ENCODE peak calls at places on chromosomes 7 and 10, in six cellular contexts. D, C, T, J, F and L are unnamed samples.

GRCh38 chr10:80536361-80536835 is 1.3 kb upstream of the SH2D4B start:
- DNase-seq in J (no peak), D (no peak), C (no peak), F (no peak), T (no peak), L (no peak)

GRCh38 chr10:101014230-101014884 is 14.7 kb downstream of the LZTS2 start:
- DNase-seq in F (peak; percentile 77), J (peak; percentile 90), C (peak; percentile 73), D (peak; percentile 85), T (peak; percentile 91), L (peak; percentile 88)

GRCh38 chr10:113930482-113931057 is 76.1 kb downstream of the NHLRC2 start:
- DNase-seq in T (no peak), F (no peak), C (no peak), J (no peak), D (no peak), L (no peak)

GRCh38 chr7:94559972-94560371 is 50.4 kb downstream of the CASD1 start:
- DNase-seq in C (no peak), J (no peak), F (no peak), T (no peak), D (no peak), L (no peak)

GRCh38 chr10:18400201-18400910 is 251.0 kb downstream of the NSUN6 start:
- DNase-seq in C (no peak), D (peak; percentile 64), F (peak; percentile 44), T (peak; percentile 18), J (no peak), L (no peak)

GRCh38 chr10:77348711-77349110 is 288.9 kb downstream of the KCNMA1 start:
- DNase-seq in F (no peak), J (no peak), C (no peak), T (no peak), D (no peak), L (no peak)

GRCh38 chr7:74051193-74051592 is 23.2 kb downstream of the ELN start:
- DNase-seq in D (no peak), J (no peak), F (no peak), T (no peak), C (peak; percentile 58), L (no peak)

GRCh38 chr7:81213394-81213793 is 294.5 kb upstream of the SEMA3C start:
- DNase-seq in T (no peak), J (no peak), C (no peak), F (no peak), D (no peak), L (no peak)

GRCh38 chr7:130384371-130384801 is 4.1 kb downstream of the CPA1 start:
- DNase-seq in C (no peak), F (no peak), D (no peak), T (no peak), J (no peak), L (no peak)

GRCh38 chr10:117405730-117406129 is 30.5 kb upstream of the PDZD8 start:
- DNase-seq in D (no peak), J (no peak), C (no peak), F (no peak), T (no peak), L (no peak)

GRCh38 chr7:83130623-83131545 is 31.8 kb downstream of the PCLO start:
- DNase-seq in F (no peak), T (no peak), J (no peak), D (no peak), C (no peak), L (no peak)

GRCh38 chr10:110509560-110509959 is 11.9 kb downstream of the DUSP5 start:
- DNase-seq in C (no peak), T (no peak), F (no peak), D (no peak), J (no peak), L (no peak)

GRCh38 chr10:117980216-117980615 is 66.5 kb downstream of the RAB11FIP2 start:
- DNase-seq in C (peak; percentile 4), T (no peak), D (no peak), F (no peak), J (no peak), L (no peak)

GRCh38 chr7:51067757-51068156 is 248.9 kb downstream of the COBL start:
- DNase-seq in F (peak; percentile 83), D (peak; percentile 59), C (peak; percentile 85), T (peak; percentile 83), J (peak; percentile 73), L (no peak)

GRCh38 chr10:107168739-107169138 is 4.2 kb upstream of the SORCS1 start:
- DNase-seq in J (no peak), T (no peak), C (no peak), D (no peak), F (no peak), L (no peak)

GRCh38 chr10:18886102-18886501 is 162.5 kb upstream of the MALRD1 start:
- DNase-seq in C (no peak), T (no peak), J (no peak), D (peak; percentile 43), F (no peak), L (no peak)

GRCh38 chr7:131279044-131279443 is 48.6 kb upstream of the MKLN1 start:
- DNase-seq in T (no peak), C (no peak), J (no peak), D (no peak), F (no peak), L (no peak)

GRCh38 chr7:2522780-2523433 is 3.3 kb downstream of the LFNG start:
- DNase-seq in C (peak; percentile 68), D (no peak), T (no peak), F (peak; percentile 88), J (no peak), L (no peak)

GRCh38 chr7:98251251-98251843 is 685 bp downstream of the TECPR1 start:
- DNase-seq in J (no peak), D (no peak), C (peak; percentile 39), F (no peak), T (no peak), L (no peak)

GRCh38 chr10:100510533-100511308 is 8.9 kb downstream of the SEC31B start:
- DNase-seq in J (no peak), T (no peak), F (no peak), D (no peak), C (no peak), L (no peak)

GRCh38 chr10:119439922-119440321 is 102.6 kb downstream of the RGS10 start:
- DNase-seq in D (no peak), F (no peak), J (no peak), T (no peak), C (no peak), L (no peak)

GRCh38 chr7:101792051-101792651 is 25.3 kb upstream of the CUX1 start:
- DNase-seq in J (no peak), T (no peak), D (peak; percentile 78), F (no peak), C (peak; percentile 78), L (peak; percentile 72)

GRCh38 chr10:114328876-114329275 is 75.4 kb downstream of the AFAP1L2 start:
- DNase-seq in T (no peak), J (no peak), F (no peak), D (no peak), C (peak; percentile 41), L (peak; percentile 84)

GRCh38 chr7:42993038-42993437 is 60.9 kb downstream of the MRPL32 start:
- DNase-seq in T (peak; percentile 41), J (peak; percentile 6), F (peak; percentile 81), C (peak; percentile 5), D (no peak), L (no peak)

GRCh38 chr10:14583252-14583651 is 191.4 kb downstream of the FAM107B start:
- DNase-seq in D (no peak), T (no peak), J (no peak), C (no peak), F (no peak), L (no peak)